ENCODE peak calls at places on chromosome 20, in seven cellular contexts. One of them, this sample, is unnamed.
A peak's percentile ranks its signal among the peaks of the same experiment; 100 is the strongest.

GRCh38 chr20:33704197-33704924 is 15.7 kb downstream of the PXMP4 start:
- DNase-seq in COR-L47: no peak
- DNase-seq in amygdala: no peak
- DNase-seq in erythroblast: no peak
- DNase-seq in endothelial cell: no peak
- DNase-seq in stimulated activated CD8-positive, alpha-beta memory T cell treated with anti-CD3 and anti-CD28 coated beads, Interleukin-2, amount 100 ng/mL, for 1 hour: no peak
- DNase-seq in stimulated activated naive CD8-positive, alpha-beta T cell treated with anti-CD3 and anti-CD28 coated beads, Interleukin-15, Interleukin-2, amounts not matched to agents 100 U/mL and 50 U/mL, for 24 hours: no peak
- DNase-seq in this sample: peak; percentile 60

GRCh38 chr20:4230651-4231050 is 215.3 kb upstream of the RNF24 start:
- DNase-seq in stimulated activated CD8-positive, alpha-beta memory T cell treated with anti-CD3 and anti-CD28 coated beads, Interleukin-2, amount 100 ng/mL, for 1 hour: no peak
- DNase-seq in stimulated activated naive CD8-positive, alpha-beta T cell treated with anti-CD3 and anti-CD28 coated beads, Interleukin-15, Interleukin-2, amounts not matched to agents 100 U/mL and 50 U/mL, for 24 hours: no peak
- DNase-seq in amygdala: no peak
- DNase-seq in endothelial cell: no peak
- DNase-seq in COR-L47: no peak
- DNase-seq in erythroblast: no peak
- DNase-seq in this sample: peak; percentile 33

GRCh38 chr20:46549188-46549967 is 1.1 kb downstream of the OCSTAMP start:
- DNase-seq in endothelial cell: no peak
- DNase-seq in stimulated activated naive CD8-positive, alpha-beta T cell treated with anti-CD3 and anti-CD28 coated beads, Interleukin-15, Interleukin-2, amounts not matched to agents 100 U/mL and 50 U/mL, for 24 hours: no peak
- DNase-seq in amygdala: no peak
- DNase-seq in erythroblast: no peak
- DNase-seq in COR-L47: no peak
- DNase-seq in stimulated activated CD8-positive, alpha-beta memory T cell treated with anti-CD3 and anti-CD28 coated beads, Interleukin-2, amount 100 ng/mL, for 1 hour: no peak
- DNase-seq in this sample: no peak

GRCh38 chr20:58853976-58854637 is 1.6 kb downstream of the GNAS start:
- DNase-seq in amygdala: no peak
- DNase-seq in COR-L47: no peak
- DNase-seq in erythroblast: no peak
- DNase-seq in stimulated activated CD8-positive, alpha-beta memory T cell treated with anti-CD3 and anti-CD28 coated beads, Interleukin-2, amount 100 ng/mL, for 1 hour: no peak
- DNase-seq in stimulated activated naive CD8-positive, alpha-beta T cell treated with anti-CD3 and anti-CD28 coated beads, Interleukin-15, Interleukin-2, amounts not matched to agents 100 U/mL and 50 U/mL, for 24 hours: no peak
- DNase-seq in endothelial cell: no peak
- DNase-seq in this sample: no peak

GRCh38 chr20:63881451-63882226 is 13.3 kb upstream of the DNAJC5 start:
- DNase-seq in stimulated activated CD8-positive, alpha-beta memory T cell treated with anti-CD3 and anti-CD28 coated beads, Interleukin-2, amount 100 ng/mL, for 1 hour: no peak
- DNase-seq in stimulated activated naive CD8-positive, alpha-beta T cell treated with anti-CD3 and anti-CD28 coated beads, Interleukin-15, Interleukin-2, amounts not matched to agents 100 U/mL and 50 U/mL, for 24 hours: no peak
- DNase-seq in endothelial cell: no peak
- DNase-seq in COR-L47: no peak
- DNase-seq in amygdala: no peak
- DNase-seq in erythroblast: no peak
- DNase-seq in this sample: no peak

GRCh38 chr20:13243826-13244376 is 22.8 kb downstream of the ISM1 start:
- DNase-seq in stimulated activated naive CD8-positive, alpha-beta T cell treated with anti-CD3 and anti-CD28 coated beads, Interleukin-15, Interleukin-2, amounts not matched to agents 100 U/mL and 50 U/mL, for 24 hours: no peak
- DNase-seq in erythroblast: no peak
- DNase-seq in amygdala: no peak
- DNase-seq in endothelial cell: no peak
- DNase-seq in COR-L47: no peak
- DNase-seq in stimulated activated CD8-positive, alpha-beta memory T cell treated with anti-CD3 and anti-CD28 coated beads, Interleukin-2, amount 100 ng/mL, for 1 hour: no peak
- DNase-seq in this sample: no peak

GRCh38 chr20:57957397-57958049 is 247.7 kb upstream of the PMEPA1 start:
- DNase-seq in endothelial cell: no peak
- DNase-seq in amygdala: no peak
- DNase-seq in COR-L47: no peak
- DNase-seq in stimulated activated naive CD8-positive, alpha-beta T cell treated with anti-CD3 and anti-CD28 coated beads, Interleukin-15, Interleukin-2, amounts not matched to agents 100 U/mL and 50 U/mL, for 24 hours: no peak
- DNase-seq in stimulated activated CD8-positive, alpha-beta memory T cell treated with anti-CD3 and anti-CD28 coated beads, Interleukin-2, amount 100 ng/mL, for 1 hour: no peak
- DNase-seq in erythroblast: no peak
- DNase-seq in this sample: no peak

GRCh38 chr20:18780731-18781130 is 32.9 kb upstream of the SCP2D1 start:
- DNase-seq in stimulated activated naive CD8-positive, alpha-beta T cell treated with anti-CD3 and anti-CD28 coated beads, Interleukin-15, Interleukin-2, amounts not matched to agents 100 U/mL and 50 U/mL, for 24 hours: no peak
- DNase-seq in erythroblast: no peak
- DNase-seq in COR-L47: no peak
- DNase-seq in endothelial cell: no peak
- DNase-seq in stimulated activated CD8-positive, alpha-beta memory T cell treated with anti-CD3 and anti-CD28 coated beads, Interleukin-2, amount 100 ng/mL, for 1 hour: no peak
- DNase-seq in amygdala: no peak
- DNase-seq in this sample: no peak

GRCh38 chr20:49450281-49450707 is 32.2 kb downstream of the KCNB1 start:
- DNase-seq in endothelial cell: no peak
- DNase-seq in erythroblast: no peak
- DNase-seq in amygdala: no peak
- DNase-seq in stimulated activated naive CD8-positive, alpha-beta T cell treated with anti-CD3 and anti-CD28 coated beads, Interleukin-15, Interleukin-2, amounts not matched to agents 100 U/mL and 50 U/mL, for 24 hours: no peak
- DNase-seq in stimulated activated CD8-positive, alpha-beta memory T cell treated with anti-CD3 and anti-CD28 coated beads, Interleukin-2, amount 100 ng/mL, for 1 hour: no peak
- DNase-seq in COR-L47: peak; percentile 94
- DNase-seq in this sample: no peak

GRCh38 chr20:59752101-59752586 is 147.8 kb downstream of the PHACTR3 start:
- DNase-seq in amygdala: no peak
- DNase-seq in stimulated activated CD8-positive, alpha-beta memory T cell treated with anti-CD3 and anti-CD28 coated beads, Interleukin-2, amount 100 ng/mL, for 1 hour: no peak
- DNase-seq in COR-L47: no peak
- DNase-seq in stimulated activated naive CD8-positive, alpha-beta T cell treated with anti-CD3 and anti-CD28 coated beads, Interleukin-15, Interleukin-2, amounts not matched to agents 100 U/mL and 50 U/mL, for 24 hours: no peak
- DNase-seq in erythroblast: no peak
- DNase-seq in endothelial cell: no peak
- DNase-seq in this sample: no peak

GRCh38 chr20:4956200-4956810 is 45.0 kb downstream of the SLC23A2 start:
- DNase-seq in amygdala: no peak
- DNase-seq in stimulated activated naive CD8-positive, alpha-beta T cell treated with anti-CD3 and anti-CD28 coated beads, Interleukin-15, Interleukin-2, amounts not matched to agents 100 U/mL and 50 U/mL, for 24 hours: no peak
- DNase-seq in erythroblast: peak; percentile 74
- DNase-seq in COR-L47: peak; percentile 39
- DNase-seq in stimulated activated CD8-positive, alpha-beta memory T cell treated with anti-CD3 and anti-CD28 coated beads, Interleukin-2, amount 100 ng/mL, for 1 hour: no peak
- DNase-seq in endothelial cell: no peak
- DNase-seq in this sample: peak; percentile 68

GRCh38 chr20:43702502-43702901 is 24.3 kb downstream of the GTSF1L start:
- DNase-seq in stimulated activated CD8-positive, alpha-beta memory T cell treated with anti-CD3 and anti-CD28 coated beads, Interleukin-2, amount 100 ng/mL, for 1 hour: no peak
- DNase-seq in COR-L47: no peak
- DNase-seq in amygdala: no peak
- DNase-seq in endothelial cell: no peak
- DNase-seq in stimulated activated naive CD8-positive, alpha-beta T cell treated with anti-CD3 and anti-CD28 coated beads, Interleukin-15, Interleukin-2, amounts not matched to agents 100 U/mL and 50 U/mL, for 24 hours: no peak
- DNase-seq in erythroblast: no peak
- DNase-seq in this sample: no peak